ENCODE peak calls at places on chromosomes 16 and 17, in four cellular contexts. O is upper lobe of right lung, F is adrenal gland, N is cardiac muscle cell. G is an unnamed sample.

GRCh38 chr17:37710344-37710886 is 34.4 kb downstream of the HNF1B start:
- DNase-seq in F (no peak), O (peak; percentile 86), N (peak; percentile 69), G (no peak)

GRCh38 chr16:4847774-4848587 is 700 bp downstream of the UBN1 start:
- DNase-seq in F (peak; percentile 78), O (peak; percentile 79), N (peak; percentile 79), G (no peak)

GRCh38 chr17:2946130-2946529 is 117.3 kb downstream of the OR1D5 start:
- DNase-seq in N (no peak), O (no peak), F (no peak), G (no peak)

GRCh38 chr17:6523330-6523729 is 33.0 kb downstream of the PITPNM3 start:
- DNase-seq in N (peak; percentile 21), O (peak; percentile 64), F (peak; percentile 30), G (no peak)

GRCh38 chr17:2892305-2892971 is 96.2 kb downstream of the RAP1GAP2 start:
- DNase-seq in N (peak; percentile 74), F (peak; percentile 44), O (no peak), G (no peak)

GRCh38 chr17:57624390-57624789 is 120.7 kb downstream of the CCDC182 start:
- DNase-seq in F (peak; percentile 10), O (peak; percentile 19), N (no peak), G (no peak)

GRCh38 chr17:2395258-2396170 is 5.3 kb downstream of the MNT start:
- DNase-seq in F (peak; percentile 60), O (peak; percentile 81), N (peak; percentile 27), G (no peak)

GRCh38 chr17:21375757-21376584 is at the start of gene KCNJ12:
- DNase-seq in N (peak; percentile 38), F (no peak), O (no peak), G (no peak)

GRCh38 chr16:22694887-22695382 is 119.0 kb upstream of the HS3ST2 start:
- DNase-seq in N (peak; percentile 48), O (no peak), F (no peak), G (no peak)

GRCh38 chr17:61280851-61281250 is 118.8 kb upstream of the TBX2 start:
- DNase-seq in F (no peak), O (no peak), N (no peak), G (no peak)
- TF ChIP-seq CTCF in F (no peak), O (no peak), N (no peak), G (no peak)

GRCh38 chr17:78717431-78717980 is 64.6 kb downstream of the CYTH1 start:
- DNase-seq in N (peak; percentile 64), F (peak; percentile 54), O (no peak), G (no peak)

GRCh38 chr17:78716292-78716691 is 65.8 kb downstream of the CYTH1 start:
- DNase-seq in O (no peak), F (no peak), N (no peak), G (no peak)

GRCh38 chr17:78715876-78716275 is 66.2 kb downstream of the CYTH1 start:
- DNase-seq in F (no peak), N (no peak), O (no peak), G (no peak)

GRCh38 chr17:78715000-78715771 is 66.9 kb downstream of the CYTH1 start:
- DNase-seq in O (no peak), F (no peak), N (no peak), G (no peak)

DNA sequence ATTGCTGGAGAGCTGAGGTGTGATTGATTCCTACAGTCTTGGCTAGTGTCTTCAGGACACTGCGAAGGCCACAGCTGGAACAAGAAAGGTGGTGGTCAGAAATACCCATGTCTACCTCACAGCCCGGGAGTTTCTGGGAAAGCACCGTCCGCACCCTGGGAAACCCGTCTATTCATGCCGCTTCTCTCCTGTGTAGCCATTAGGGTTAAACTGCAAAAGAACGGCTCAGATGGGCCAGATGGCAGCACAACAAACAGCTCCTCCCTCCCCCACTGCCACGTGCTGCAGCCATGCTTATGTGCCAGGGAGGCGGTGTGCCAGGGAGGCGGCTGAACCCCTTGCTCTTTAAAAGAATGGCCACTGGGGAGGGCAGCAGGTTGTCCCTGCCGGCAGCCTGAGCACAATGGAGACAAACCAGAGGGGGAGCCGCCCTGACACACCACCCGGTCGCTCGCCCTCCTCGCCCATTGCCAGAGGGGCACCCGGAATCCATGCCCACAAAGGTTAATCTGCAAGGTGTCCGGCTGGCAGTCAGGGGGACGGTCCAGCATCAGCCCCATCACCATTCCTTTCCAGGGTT is 65.2 kb downstream of the CYTH1 start:
- DNase-seq in N (peak; percentile 54), O (peak; percentile 82), F (peak; percentile 89), G (no peak)
- TF ChIP-seq CTCF in N (no peak), O (no peak), F (no peak), G (no peak)

DNA sequence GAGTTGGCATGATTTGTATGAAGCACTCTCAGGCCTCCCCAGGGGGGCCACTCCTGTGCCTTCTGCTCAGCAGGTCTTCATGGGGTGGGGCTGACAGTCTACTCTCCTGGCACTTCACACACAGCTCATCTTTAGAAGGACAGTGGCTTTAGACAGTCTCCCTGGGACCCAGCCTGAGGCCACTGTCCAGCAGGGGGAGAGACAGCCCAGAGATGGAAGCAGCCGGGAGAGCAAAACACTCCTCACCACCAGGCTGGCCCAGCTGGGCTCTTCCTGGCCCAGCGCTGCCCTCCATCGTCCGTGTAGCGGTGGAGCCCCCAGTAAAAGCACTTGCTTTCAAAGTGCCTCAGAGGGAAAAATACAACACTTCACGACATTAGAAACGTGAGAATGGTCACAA is 62.0 kb upstream of the CRHR1 start:
- DNase-seq in N (peak; percentile 7), F (no peak), O (no peak), G (no peak)
- TF ChIP-seq CTCF in N (peak; percentile 33), F (no peak), O (no peak), G (peak; percentile 69)

GRCh38 chr16:35602116-35602515 is 2142.7 kb downstream of the TP53TG3F start:
- DNase-seq in F (no peak), O (no peak), N (no peak), G (no peak)

DNA sequence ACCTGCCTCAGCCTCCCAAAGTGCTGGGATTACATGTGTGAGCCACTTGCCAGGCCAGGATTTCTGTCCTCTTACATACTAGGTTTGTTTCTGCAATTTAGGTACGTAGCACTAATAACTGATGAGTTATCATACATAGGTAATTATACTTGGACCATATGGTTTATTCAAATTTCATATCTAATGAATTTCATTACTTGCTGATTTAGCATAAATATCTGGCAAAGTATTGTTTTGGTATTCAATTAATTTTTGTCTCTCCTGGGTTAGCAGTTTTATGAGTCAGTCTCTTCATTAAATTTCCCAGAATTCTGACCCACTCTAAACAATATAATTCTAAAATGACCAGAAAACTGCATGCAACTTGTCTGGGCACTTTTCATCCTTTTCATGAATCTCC is 2146.5 kb downstream of the TP53TG3F start:
- DNase-seq in O (no peak), N (no peak), F (no peak), G (no peak)
- TF ChIP-seq CTCF in O (no peak), N (no peak), F (no peak), G (no peak)

DNA sequence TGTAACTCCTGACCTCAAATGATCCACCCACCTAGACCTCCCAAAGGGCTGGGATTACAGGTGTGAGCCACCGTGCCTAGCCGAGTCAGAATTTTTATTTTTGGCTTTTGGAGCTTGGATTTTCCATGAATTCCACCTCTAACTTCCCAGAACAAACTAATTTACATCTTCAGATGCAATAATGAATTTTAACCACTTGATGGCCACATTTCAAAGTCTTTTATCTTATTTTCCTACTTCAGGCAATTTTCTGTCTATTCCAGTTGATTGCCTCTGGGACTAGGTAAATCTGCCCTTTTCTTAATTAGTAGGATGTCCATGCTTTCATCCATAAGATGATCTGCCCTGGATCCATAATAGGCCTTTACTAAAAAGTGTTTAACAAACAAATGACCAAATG is 156.4 kb upstream of the ANKFN1 start:
- DNase-seq in N (no peak), O (no peak), F (no peak), G (no peak)
- TF ChIP-seq CTCF in N (no peak), O (no peak), F (no peak), G (peak; percentile 45)

GRCh38 chr16:62077998-62078397 is 41.8 kb upstream of the CDH8 start:
- DNase-seq in N (no peak), O (no peak), F (no peak), G (no peak)
- TF ChIP-seq CTCF in N (no peak), O (peak; percentile 29), F (no peak), G (peak; percentile 55)

GRCh38 chr16:12229759-12230594 is 253.4 kb downstream of the SNX29 start:
- DNase-seq in N (no peak), F (no peak), O (no peak), G (no peak)

GRCh38 chr16:12231666-12232065 is 255.1 kb downstream of the SNX29 start:
- DNase-seq in O (no peak), F (no peak), N (no peak), G (no peak)

GRCh38 chr16:12225816-12226480 is 249.4 kb downstream of the SNX29 start:
- DNase-seq in O (no peak), N (no peak), F (no peak), G (no peak)

GRCh38 chr16:12228079-12228606 is 251.6 kb downstream of the SNX29 start:
- DNase-seq in N (no peak), F (no peak), O (no peak), G (no peak)

GRCh38 chr16:12228607-12229499 is 252.3 kb downstream of the SNX29 start:
- DNase-seq in F (peak; percentile 38), O (no peak), N (peak; percentile 66), G (no peak)
- TF ChIP-seq CTCF in F (peak; percentile 20), O (peak; percentile 51), N (peak; percentile 81), G (peak; percentile 81)

GRCh38 chr17:73936908-73937627 is 266.4 kb upstream of the RPL38 start:
- DNase-seq in N (no peak), O (no peak), F (no peak), G (peak; percentile 4)
- TF ChIP-seq CTCF in N (no peak), O (no peak), F (no peak), G (no peak)

GRCh38 chr16:28202147-28202746 is 9.5 kb downstream of the XPO6 start:
- DNase-seq in O (no peak), F (no peak), N (no peak), G (no peak)
- TF ChIP-seq CTCF in O (peak; percentile 6), F (peak; percentile 13), N (no peak), G (no peak)